ENCODE peak calls at places on chromosome 14, in six cellular contexts. One of them, this sample, is unnamed.

GRCh38 chr14:68514611-68515194 is 278.2 kb downstream of the ZFP36L1 start:
- DNase-seq in CD4-positive, alpha-beta T cell: no peak
- DNase-seq in fibroblast of pulmonary artery: no peak
- DNase-seq in fibroblast of villous mesenchyme: no peak
- DNase-seq in tibial artery: no peak
- DNase-seq in GM12865: no peak
- DNase-seq in this sample: no peak

GRCh38 chr14:61973981-61974380 is 211.8 kb downstream of the SNAPC1 start:
- DNase-seq in CD4-positive, alpha-beta T cell: no peak
- DNase-seq in GM12865: no peak
- DNase-seq in fibroblast of villous mesenchyme: peak
- DNase-seq in fibroblast of pulmonary artery: peak
- DNase-seq in tibial artery: no peak
- DNase-seq in this sample: no peak

GRCh38 chr14:59126714-59127436 is 61.6 kb upstream of the DAAM1 start:
- DNase-seq in fibroblast of pulmonary artery: peak
- DNase-seq in fibroblast of villous mesenchyme: peak
- DNase-seq in GM12865: peak
- DNase-seq in tibial artery: no peak
- DNase-seq in CD4-positive, alpha-beta T cell: no peak
- DNase-seq in this sample: peak

GRCh38 chr14:55303646-55304277 is 32.5 kb downstream of the FBXO34 start:
- DNase-seq in tibial artery: no peak
- DNase-seq in fibroblast of pulmonary artery: peak
- DNase-seq in CD4-positive, alpha-beta T cell: no peak
- DNase-seq in fibroblast of villous mesenchyme: peak
- DNase-seq in GM12865: peak
- DNase-seq in this sample: peak

GRCh38 chr14:70821581-70821915 is 12.2 kb upstream of the MAP3K9 start:
- DNase-seq in CD4-positive, alpha-beta T cell: no peak
- DNase-seq in GM12865: no peak
- DNase-seq in fibroblast of villous mesenchyme: no peak
- DNase-seq in tibial artery: no peak
- DNase-seq in fibroblast of pulmonary artery: no peak
- DNase-seq in this sample: no peak

GRCh38 chr14:101721951-101722661 is 39.4 kb upstream of the PPP2R5C start:
- DNase-seq in fibroblast of pulmonary artery: peak
- DNase-seq in CD4-positive, alpha-beta T cell: peak
- DNase-seq in GM12865: peak
- DNase-seq in fibroblast of villous mesenchyme: peak
- DNase-seq in tibial artery: no peak
- DNase-seq in this sample: peak

GRCh38 chr14:99134333-99135046 is 137.5 kb downstream of the BCL11B start:
- DNase-seq in GM12865: no peak
- DNase-seq in fibroblast of pulmonary artery: no peak
- DNase-seq in CD4-positive, alpha-beta T cell: no peak
- DNase-seq in tibial artery: peak
- DNase-seq in fibroblast of villous mesenchyme: no peak
- DNase-seq in this sample: no peak

GRCh38 chr14:71721791-71722190 is 210.4 kb upstream of the RGS6 start:
- DNase-seq in GM12865: no peak
- DNase-seq in fibroblast of pulmonary artery: no peak
- DNase-seq in CD4-positive, alpha-beta T cell: no peak
- DNase-seq in tibial artery: peak
- DNase-seq in fibroblast of villous mesenchyme: no peak
- DNase-seq in this sample: no peak

GRCh38 chr14:62736426-62737043 is 308.7 kb downstream of the KCNH5 start:
- DNase-seq in CD4-positive, alpha-beta T cell: no peak
- DNase-seq in GM12865: no peak
- DNase-seq in tibial artery: no peak
- DNase-seq in fibroblast of villous mesenchyme: peak
- DNase-seq in fibroblast of pulmonary artery: no peak
- DNase-seq in this sample: no peak

GRCh38 chr14:59305231-59305630 is 116.8 kb downstream of the DAAM1 start:
- DNase-seq in fibroblast of pulmonary artery: no peak
- DNase-seq in tibial artery: no peak
- DNase-seq in GM12865: no peak
- DNase-seq in CD4-positive, alpha-beta T cell: no peak
- DNase-seq in fibroblast of villous mesenchyme: no peak
- DNase-seq in this sample: no peak

GRCh38 chr14:93998871-93999403 is 1.8 kb downstream of the CCDC197 start:
- DNase-seq in fibroblast of pulmonary artery: no peak
- DNase-seq in CD4-positive, alpha-beta T cell: no peak
- DNase-seq in fibroblast of villous mesenchyme: no peak
- DNase-seq in tibial artery: no peak
- DNase-seq in GM12865: peak
- DNase-seq in this sample: no peak

GRCh38 chr14:93997082-93997481 is at the start of gene CCDC197:
- DNase-seq in GM12865: no peak
- DNase-seq in fibroblast of pulmonary artery: no peak
- DNase-seq in fibroblast of villous mesenchyme: no peak
- DNase-seq in tibial artery: no peak
- DNase-seq in CD4-positive, alpha-beta T cell: no peak
- DNase-seq in this sample: no peak

GRCh38 chr14:93996130-93996695 is 888 bp upstream of the CCDC197 start:
- DNase-seq in GM12865: no peak
- DNase-seq in tibial artery: no peak
- DNase-seq in CD4-positive, alpha-beta T cell: no peak
- DNase-seq in fibroblast of villous mesenchyme: no peak
- DNase-seq in fibroblast of pulmonary artery: no peak
- DNase-seq in this sample: no peak

GRCh38 chr14:93999573-93999972 is 2.5 kb downstream of the CCDC197 start:
- DNase-seq in fibroblast of pulmonary artery: no peak
- DNase-seq in tibial artery: no peak
- DNase-seq in CD4-positive, alpha-beta T cell: no peak
- DNase-seq in fibroblast of villous mesenchyme: no peak
- DNase-seq in GM12865: peak
- DNase-seq in this sample: no peak

GRCh38 chr14:93997933-93998870 is 1.1 kb downstream of the CCDC197 start:
- DNase-seq in CD4-positive, alpha-beta T cell: no peak
- DNase-seq in tibial artery: no peak
- DNase-seq in fibroblast of pulmonary artery: no peak
- DNase-seq in fibroblast of villous mesenchyme: no peak
- DNase-seq in GM12865: no peak
- DNase-seq in this sample: no peak
- TF ChIP-seq CTCF in CD4-positive, alpha-beta T cell: no peak
- TF ChIP-seq CTCF in tibial artery: no peak
- TF ChIP-seq CTCF in fibroblast of pulmonary artery: no peak
- TF ChIP-seq CTCF in fibroblast of villous mesenchyme: no peak
- TF ChIP-seq CTCF in GM12865: no peak
- TF ChIP-seq CTCF in this sample: no peak

DNA sequence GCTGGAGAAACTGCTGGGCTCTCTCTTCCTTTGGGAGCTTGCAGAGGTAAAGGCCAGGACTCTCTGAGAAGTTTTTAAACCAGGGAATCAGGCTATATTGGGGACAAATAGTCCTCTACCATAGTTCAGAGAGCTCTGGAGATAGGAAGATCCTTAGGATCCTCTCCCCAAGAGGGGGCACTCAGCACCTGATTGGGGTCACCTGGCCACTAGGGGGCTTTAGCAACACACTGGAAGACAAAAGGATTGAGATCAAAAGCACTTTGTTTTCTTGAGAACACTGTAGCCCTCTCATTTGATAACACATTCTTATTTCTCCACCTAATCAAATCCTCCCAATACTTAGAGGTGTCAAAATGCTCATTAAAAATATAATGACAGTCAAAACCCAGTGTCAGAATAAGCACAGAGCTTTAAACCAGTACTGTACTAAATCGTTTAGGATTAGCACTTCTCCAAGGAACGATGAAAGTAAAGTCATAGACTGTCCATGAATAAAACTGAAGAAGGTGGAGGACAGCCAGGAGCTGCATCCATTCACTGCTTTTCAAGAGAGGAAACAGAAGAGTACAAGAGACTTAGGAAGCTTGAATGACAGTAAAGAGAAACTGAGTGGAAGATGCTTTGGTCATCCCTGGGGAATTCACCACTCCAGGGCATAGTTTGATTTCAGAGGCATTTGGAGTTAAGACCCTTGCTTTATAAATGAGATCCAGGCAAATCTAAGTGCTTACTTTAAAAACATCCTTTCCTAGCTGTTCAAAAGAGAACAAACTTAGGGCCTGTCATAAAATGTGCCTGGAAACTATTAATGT is 26.5 kb downstream of the BMP4 start:
- DNase-seq in CD4-positive, alpha-beta T cell: peak
- DNase-seq in tibial artery: no peak
- DNase-seq in fibroblast of pulmonary artery: no peak
- DNase-seq in fibroblast of villous mesenchyme: peak
- DNase-seq in GM12865: peak
- DNase-seq in this sample: peak
- TF ChIP-seq CTCF in CD4-positive, alpha-beta T cell: peak
- TF ChIP-seq CTCF in tibial artery: no peak
- TF ChIP-seq CTCF in fibroblast of pulmonary artery: peak
- TF ChIP-seq CTCF in fibroblast of villous mesenchyme: peak
- TF ChIP-seq CTCF in GM12865: peak
- TF ChIP-seq CTCF in this sample: peak

GRCh38 chr14:78595797-78596196 is 425.6 kb downstream of the NRXN3 start:
- DNase-seq in CD4-positive, alpha-beta T cell: no peak
- DNase-seq in GM12865: peak
- DNase-seq in fibroblast of villous mesenchyme: no peak
- DNase-seq in tibial artery: no peak
- DNase-seq in fibroblast of pulmonary artery: no peak
- DNase-seq in this sample: no peak
- TF ChIP-seq CTCF in CD4-positive, alpha-beta T cell: no peak
- TF ChIP-seq CTCF in GM12865: peak
- TF ChIP-seq CTCF in fibroblast of villous mesenchyme: no peak
- TF ChIP-seq CTCF in tibial artery: no peak
- TF ChIP-seq CTCF in fibroblast of pulmonary artery: peak
- TF ChIP-seq CTCF in this sample: no peak

DNA sequence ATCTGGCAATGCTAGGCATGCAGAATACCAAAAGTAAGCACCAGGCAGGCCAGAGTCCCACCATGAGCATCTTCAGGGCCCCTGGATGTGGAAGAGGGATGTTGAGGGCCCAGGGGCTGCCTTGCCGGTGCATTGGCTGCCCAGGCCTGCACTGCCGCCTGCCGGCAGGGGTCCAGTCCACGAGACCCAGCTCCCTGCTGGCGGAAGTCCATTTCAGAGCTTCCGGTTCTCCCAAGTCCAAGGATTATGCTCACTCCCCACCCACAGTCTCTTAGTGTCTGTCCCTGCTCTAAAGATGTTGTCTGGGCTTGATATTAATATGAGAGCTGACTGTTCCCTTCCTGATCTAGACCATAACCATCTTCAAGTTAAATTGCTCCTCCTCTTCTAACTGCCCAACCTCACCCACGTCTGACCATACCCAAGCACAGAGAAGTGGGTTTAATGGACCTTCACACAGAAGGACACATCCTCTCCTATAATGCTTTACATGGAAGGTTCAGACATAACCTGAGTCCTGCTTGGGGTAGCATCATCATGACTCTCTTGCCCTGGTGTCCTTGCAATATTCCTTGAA is 117.4 kb downstream of the DAD1 start:
- DNase-seq in fibroblast of pulmonary artery: peak
- DNase-seq in GM12865: peak
- DNase-seq in tibial artery: no peak
- DNase-seq in fibroblast of villous mesenchyme: peak
- DNase-seq in CD4-positive, alpha-beta T cell: no peak
- DNase-seq in this sample: no peak
- TF ChIP-seq CTCF in fibroblast of pulmonary artery: peak
- TF ChIP-seq CTCF in GM12865: peak
- TF ChIP-seq CTCF in tibial artery: peak
- TF ChIP-seq CTCF in fibroblast of villous mesenchyme: peak
- TF ChIP-seq CTCF in CD4-positive, alpha-beta T cell: no peak
- TF ChIP-seq CTCF in this sample: no peak

GRCh38 chr14:74065746-74066575 is 18.3 kb downstream of the ALDH6A1 start:
- DNase-seq in CD4-positive, alpha-beta T cell: no peak
- DNase-seq in fibroblast of villous mesenchyme: peak
- DNase-seq in fibroblast of pulmonary artery: peak
- DNase-seq in tibial artery: no peak
- DNase-seq in GM12865: no peak
- DNase-seq in this sample: no peak
- TF ChIP-seq CTCF in CD4-positive, alpha-beta T cell: no peak
- TF ChIP-seq CTCF in fibroblast of villous mesenchyme: no peak
- TF ChIP-seq CTCF in fibroblast of pulmonary artery: no peak
- TF ChIP-seq CTCF in tibial artery: no peak
- TF ChIP-seq CTCF in GM12865: no peak
- TF ChIP-seq CTCF in this sample: no peak

GRCh38 chr14:49550284-49551184 is 35.6 kb downstream of the RPS29 start:
- DNase-seq in fibroblast of pulmonary artery: peak
- DNase-seq in CD4-positive, alpha-beta T cell: no peak
- DNase-seq in GM12865: no peak
- DNase-seq in tibial artery: no peak
- DNase-seq in fibroblast of villous mesenchyme: peak
- DNase-seq in this sample: no peak
- TF ChIP-seq CTCF in fibroblast of pulmonary artery: peak
- TF ChIP-seq CTCF in CD4-positive, alpha-beta T cell: no peak
- TF ChIP-seq CTCF in GM12865: no peak
- TF ChIP-seq CTCF in tibial artery: no peak
- TF ChIP-seq CTCF in fibroblast of villous mesenchyme: peak
- TF ChIP-seq CTCF in this sample: no peak

This sample was measured in GM20000.